ENCODE peak calls at places on chromosome 18, in seven cellular contexts. N is activated T-cell treated with anti-CD3 and anti-CD28 coated beads for 24 hours; P is HFFc6; W is activated CD4-positive, alpha-beta T cell treated with anti-CD3 and anti-CD28 coated beads for 48 hours; V is COLO829; U is SIG-M5; T is HS-27A. Y is an unnamed sample.

GRCh38 chr18:59959079-59959478 is 59.3 kb downstream of the PMAIP1 start:
- DNase-seq in V (no peak), W (no peak), T (no peak), U (no peak), N (no peak), P (no peak), Y (no peak)

GRCh38 chr18:7390731-7391492 is 160.0 kb downstream of the LRRC30 start:
- DNase-seq in V (no peak), W (no peak), T (no peak), P (no peak), U (no peak), N (no peak), Y (no peak)

GRCh38 chr18:44744206-44745180 is 63.8 kb downstream of the SETBP1 start:
- DNase-seq in U (no peak), N (no peak), T (no peak), P (no peak), V (no peak), W (no peak), Y (no peak)

GRCh38 chr18:79748321-79749157 is 49.2 kb upstream of the KCNG2 start:
- DNase-seq in W (no peak), N (no peak), V (no peak), P (no peak), T (no peak), U (no peak), Y (no peak)

GRCh38 chr18:50286391-50287027 is 983 bp downstream of the CXXC1 start:
- DNase-seq in T (no peak), W (peak), V (no peak), P (peak), N (no peak), U (no peak), Y (no peak)

GRCh38 chr18:41021089-41021488 is 933.9 kb upstream of the PIK3C3 start:
- DNase-seq in U (no peak), P (no peak), N (no peak), V (no peak), W (no peak), T (no peak), Y (no peak)

GRCh38 chr18:23573948-23574431 is 12.3 kb downstream of the NPC1 start:
- DNase-seq in P (peak), N (peak), T (peak), W (peak), V (peak), U (no peak), Y (peak)

GRCh38 chr18:75141734-75142133 is 67.2 kb downstream of the PTGR3 start:
- DNase-seq in V (no peak), U (no peak), P (no peak), N (no peak), W (no peak), T (no peak), Y (no peak)

GRCh38 chr18:6835345-6835744 is 105.8 kb downstream of the ARHGAP28 start:
- DNase-seq in N (no peak), W (no peak), U (no peak), T (no peak), V (no peak), P (no peak), Y (no peak)

Y was measured in T-helper 9 cell.